ENCODE peak calls at places on chromosomes 3 and 15, in six cellular contexts. V is body of pancreas, Q is IMR-90, G is ovary, E is transverse colon, B is heart left ventricle. F is an unnamed sample.

GRCh38 chr3:98982336-98982735 is 80.8 kb upstream of the DCBLD2 start:
- DNase-seq in V (no peak), Q (peak), G (no peak), E (no peak), B (no peak), F (no peak)

GRCh38 chr15:60935130-60935529 is 294.0 kb downstream of the RORA start:
- DNase-seq in V (no peak), Q (no peak), G (no peak), E (no peak), B (no peak), F (no peak)

GRCh38 chr3:101836907-101837598 is 12.3 kb upstream of the NFKBIZ start:
- DNase-seq in V (no peak), Q (peak), G (no peak), E (no peak), B (no peak), F (no peak)

GRCh38 chr3:126081618-126082333 is 2.1 kb downstream of the SLC41A3 start:
- DNase-seq in V (peak), Q (peak), G (no peak), E (no peak), B (no peak), F (peak)

GRCh38 chr3:98901032-98901464 is 447 bp downstream of the DCBLD2 start:
- DNase-seq in V (peak), Q (peak), G (peak), E (peak), B (peak), F (peak)

GRCh38 chr3:62363275-62363674 is 10.1 kb downstream of the FEZF2 start:
- DNase-seq in V (no peak), Q (no peak), G (no peak), E (no peak), B (no peak), F (no peak)

GRCh38 chr15:71601038-71601869 is 209.1 kb upstream of the NR2E3 start:
- DNase-seq in V (no peak), Q (peak), G (no peak), E (no peak), B (no peak), F (no peak)

GRCh38 chr3:146078031-146078430 is 83.0 kb downstream of the PLOD2 start:
- DNase-seq in V (no peak), Q (peak), G (no peak), E (no peak), B (no peak), F (no peak)

GRCh38 chr3:157248590-157249425 is 88.9 kb upstream of the CCNL1 start:
- DNase-seq in V (peak), Q (peak), G (no peak), E (no peak), B (peak), F (no peak)

GRCh38 chr3:29475854-29476253 is 195.0 kb downstream of the RBMS3 start:
- DNase-seq in V (no peak), Q (no peak), G (no peak), E (no peak), B (no peak), F (no peak)

GRCh38 chr3:52844290-52844985 is 9.6 kb upstream of the MUSTN1 start:
- DNase-seq in V (peak), Q (no peak), G (no peak), E (no peak), B (no peak), F (no peak)

GRCh38 chr3:52843881-52844280 is 9.1 kb upstream of the MUSTN1 start:
- DNase-seq in V (no peak), Q (no peak), G (no peak), E (no peak), B (peak), F (no peak)

GRCh38 chr3:52846427-52846983 is 11.7 kb upstream of the MUSTN1 start:
- DNase-seq in V (no peak), Q (no peak), G (no peak), E (no peak), B (peak), F (no peak)

GRCh38 chr3:52845691-52846426 is 11.0 kb upstream of the MUSTN1 start:
- DNase-seq in V (no peak), Q (no peak), G (no peak), E (no peak), B (peak), F (no peak)

GRCh38 chr3:52845157-52845556 is 10.3 kb upstream of the MUSTN1 start:
- DNase-seq in V (peak), Q (peak), G (peak), E (peak), B (no peak), F (no peak)
- TF ChIP-seq POLR2A in V (no peak), Q (no peak), G (no peak), E (no peak), B (no peak), F (no peak)

DNA sequence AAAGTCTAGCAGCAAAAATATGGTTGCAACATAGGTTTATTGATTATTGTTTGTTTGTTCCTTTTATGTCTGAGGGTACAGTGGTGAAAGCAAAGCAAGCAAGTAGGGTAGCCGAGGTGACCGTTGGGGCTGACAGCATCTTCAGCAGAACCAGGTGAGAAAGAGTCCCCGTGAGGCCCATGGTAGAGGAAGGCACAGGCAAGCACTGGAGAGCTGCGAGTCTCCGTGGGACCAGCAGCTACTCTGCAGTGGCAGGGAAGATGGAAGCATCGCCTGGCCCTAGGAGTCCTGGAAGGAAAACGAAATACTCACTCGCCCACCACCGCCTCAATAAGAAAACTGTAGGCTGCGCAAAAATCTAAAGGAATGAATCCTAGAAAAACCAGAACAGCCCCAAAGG is 25.3 kb upstream of the GABRA5 start:
- DNase-seq in V (no peak), Q (no peak), G (no peak), E (no peak), B (no peak), F (no peak)
- TF ChIP-seq POLR2A in V (no peak), Q (no peak), G (no peak), E (no peak), B (no peak), F (no peak)

GRCh38 chr3:33114622-33115023 is 809 bp downstream of the CRTAP start:
- DNase-seq in V (no peak), Q (no peak), G (peak), E (no peak), B (no peak), F (no peak)
- TF ChIP-seq POLR2A in V (no peak), Q (no peak), G (no peak), E (no peak), B (no peak), F (no peak)

GRCh38 chr15:41336549-41336948 is 3.9 kb downstream of the NUSAP1 start:
- DNase-seq in V (no peak), Q (no peak), G (no peak), E (no peak), B (no peak), F (peak)

GRCh38 chr15:41331833-41332787 is at the start of gene OIP5:
- DNase-seq in V (peak), Q (peak), G (peak), E (peak), B (peak), F (peak)

GRCh38 chr15:41331281-41331680 is 1.1 kb downstream of the OIP5 start:
- DNase-seq in V (no peak), Q (no peak), G (no peak), E (no peak), B (no peak), F (no peak)

GRCh38 chr15:41334293-41335120 is 1.8 kb downstream of the NUSAP1 start:
- DNase-seq in V (no peak), Q (no peak), G (no peak), E (no peak), B (no peak), F (peak)

DNA sequence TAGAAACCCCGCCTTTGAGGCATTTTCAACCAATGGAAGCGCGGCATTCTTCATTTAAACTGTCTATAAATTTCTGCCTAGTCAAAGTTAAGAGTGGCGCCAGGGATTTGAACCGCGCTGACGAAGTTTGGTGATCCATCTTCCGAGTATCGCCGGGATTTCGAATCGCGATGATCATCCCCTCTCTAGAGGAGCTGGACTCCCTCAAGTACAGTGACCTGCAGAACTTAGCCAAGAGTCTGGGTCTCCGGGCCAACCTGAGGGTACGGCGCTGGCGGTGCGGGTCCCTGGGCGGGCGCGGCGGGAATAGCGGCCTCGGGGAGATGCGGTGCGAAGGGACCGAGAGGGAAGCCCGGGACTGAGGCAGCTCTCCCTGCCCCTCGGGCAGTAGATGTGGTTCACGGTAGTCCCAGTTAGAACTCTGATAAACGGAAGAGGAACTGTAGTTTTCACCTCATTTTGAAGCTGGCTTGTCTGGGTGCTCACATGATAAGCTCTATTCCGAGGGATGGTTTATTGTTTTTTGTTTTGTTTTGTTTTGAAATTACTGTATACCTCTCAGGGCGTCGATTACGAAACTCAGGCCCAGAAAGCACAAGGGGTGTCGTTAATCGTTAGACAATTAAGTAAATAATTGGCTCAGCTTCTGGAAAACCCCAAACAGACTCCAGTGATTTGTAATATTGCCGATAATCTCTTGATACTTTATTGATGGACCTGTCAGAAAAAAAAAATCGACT is at the start of gene NUSAP1:
- DNase-seq in V (no peak), Q (no peak), G (no peak), E (no peak), B (peak), F (no peak)
- TF ChIP-seq POLR2A in V (peak), Q (peak), G (no peak), E (peak), B (no peak), F (peak)

GRCh38 chr15:68258684-68259083 is 18.9 kb upstream of the FEM1B start:
- DNase-seq in V (no peak), Q (no peak), G (no peak), E (peak), B (no peak), F (no peak)

GRCh38 chr15:68261241-68261640 is 16.3 kb upstream of the FEM1B start:
- DNase-seq in V (no peak), Q (no peak), G (no peak), E (no peak), B (no peak), F (no peak)

GRCh38 chr15:68252925-68253534 is 23.5 kb upstream of the CLN6 start:
- DNase-seq in V (peak), Q (peak), G (peak), E (peak), B (no peak), F (peak)

GRCh38 chr15:68259883-68260282 is 17.7 kb upstream of the FEM1B start:
- DNase-seq in V (no peak), Q (no peak), G (no peak), E (no peak), B (no peak), F (no peak)

GRCh38 chr15:68256675-68257450 is 20.7 kb upstream of the FEM1B start:
- DNase-seq in V (peak), Q (peak), G (peak), E (peak), B (peak), F (peak)
- TF ChIP-seq POLR2A in V (peak), Q (no peak), G (peak), E (peak), B (no peak), F (peak)

DNA sequence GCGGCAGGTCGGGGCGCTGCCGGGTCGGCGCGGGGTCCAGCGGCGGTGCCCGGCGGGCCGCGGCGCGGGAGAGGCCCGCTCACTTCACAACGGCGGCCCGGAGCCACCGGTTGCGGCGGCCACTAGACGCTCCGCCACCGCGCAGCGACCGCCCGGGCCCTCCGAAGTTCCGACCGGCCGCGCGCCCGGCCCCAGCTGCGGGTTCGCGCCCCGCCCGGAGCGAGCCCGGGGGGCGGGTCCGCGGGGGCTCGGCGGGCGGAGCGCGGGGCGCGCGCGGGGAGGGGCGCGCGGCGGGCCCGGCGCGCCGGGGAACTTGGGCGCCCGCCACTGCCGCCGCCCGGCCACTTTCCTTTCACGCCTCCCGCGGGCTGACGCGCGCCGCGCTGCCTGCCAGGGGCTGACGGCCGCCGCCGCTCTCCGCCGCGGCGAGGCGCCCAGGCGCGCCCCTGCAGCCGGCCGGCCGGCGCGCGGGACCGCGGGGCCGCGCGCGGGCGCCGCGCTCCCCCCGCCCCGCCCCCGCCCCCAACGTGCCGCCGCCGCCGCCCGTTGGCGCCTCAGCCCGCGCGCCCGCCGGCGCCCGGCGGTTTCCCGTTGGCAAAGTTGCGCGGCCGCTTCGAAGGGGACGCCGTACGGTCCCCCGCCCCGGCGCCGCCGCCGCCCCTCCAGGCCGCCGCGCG is 628 bp downstream of the SFMBT1 start:
- DNase-seq in V (peak), Q (peak), G (peak), E (peak), B (peak), F (peak)
- TF ChIP-seq POLR2A in V (no peak), Q (no peak), G (no peak), E (no peak), B (no peak), F (no peak)

GRCh38 chr15:84772031-84772430 is 23.6 kb downstream of the ZNF592 start:
- DNase-seq in V (no peak), Q (no peak), G (no peak), E (no peak), B (no peak), F (no peak)
- TF ChIP-seq POLR2A in V (no peak), Q (no peak), G (no peak), E (no peak), B (no peak), F (no peak)

GRCh38 chr3:14204605-14205284 is 26.1 kb downstream of the LSM3 start:
- DNase-seq in V (peak), Q (peak), G (no peak), E (peak), B (no peak), F (peak)
- TF ChIP-seq POLR2A in V (no peak), Q (no peak), G (no peak), E (no peak), B (no peak), F (no peak)

DNA sequence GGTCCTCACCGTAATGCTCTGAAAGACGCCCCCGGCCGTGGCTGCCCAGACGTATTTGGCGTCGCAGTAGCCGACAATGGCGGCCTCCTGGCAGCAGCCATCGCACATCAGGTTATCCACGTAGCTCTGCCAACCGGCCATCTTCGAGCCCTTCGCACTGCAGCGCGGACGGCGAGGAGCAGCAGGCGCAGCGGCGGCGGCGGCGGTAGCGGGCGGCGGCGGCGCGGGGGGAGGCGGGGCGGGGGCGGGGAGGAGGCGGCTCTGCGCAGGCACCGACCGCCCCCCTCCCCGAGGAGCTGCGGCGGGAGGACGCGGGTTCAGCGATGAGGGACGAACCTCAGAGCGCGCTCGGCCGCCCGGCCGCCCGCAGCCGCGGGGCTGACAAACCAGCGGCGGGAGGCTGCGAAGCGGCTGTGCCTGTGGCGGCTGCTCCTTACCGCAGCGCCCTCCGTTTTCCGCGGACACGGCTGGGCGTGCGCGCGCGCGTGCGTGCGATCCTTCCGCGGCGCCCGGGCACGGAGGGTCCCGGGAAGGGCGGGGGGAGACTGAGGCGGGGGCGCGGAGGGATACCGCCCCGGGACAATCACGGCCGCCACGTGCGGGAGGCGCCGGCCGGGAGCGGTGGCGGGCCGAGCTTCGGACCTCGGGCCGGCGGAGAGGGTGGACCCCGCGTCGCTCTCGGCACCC is at the start of gene PFN2:
- DNase-seq in V (peak), Q (peak), G (peak), E (peak), B (peak), F (peak)
- TF ChIP-seq POLR2A in V (peak), Q (peak), G (peak), E (peak), B (no peak), F (no peak)